ENCODE peak calls at places on chromosomes 6 and 20, in four cellular contexts. Q is Panc1, Z is HepG2, G is K562. P is an unnamed sample.

GRCh38 chr6:48962041-48962440 is 501.0 kb downstream of the MMUT start:
- DNase-seq in Q (no peak), Z (no peak), G (no peak), P (no peak)

GRCh38 chr6:141164042-141164748 is 968.5 kb upstream of the GJE1 start:
- DNase-seq in Q (no peak), Z (no peak), G (no peak), P (no peak)

GRCh38 chr20:61288331-61288784 is 36.3 kb downstream of the CDH4 start:
- DNase-seq in Q (no peak), Z (no peak), G (no peak), P (no peak)

GRCh38 chr6:44131880-44132279 is 4.5 kb downstream of the TMEM63B start:
- DNase-seq in Q (no peak), Z (no peak), G (no peak), P (no peak)

GRCh38 chr6:30480536-30481156 is 8.7 kb upstream of the HLA-E start:
- DNase-seq in Q (no peak), Z (no peak), G (no peak), P (no peak)

GRCh38 chr20:61933951-61934715 is 131.5 kb downstream of the TAF4 start:
- DNase-seq in Q (no peak), Z (no peak), G (no peak), P (no peak)

GRCh38 chr6:63543982-63544381 is 28.3 kb upstream of the LOC128125822 start:
- DNase-seq in Q (no peak), Z (no peak), G (no peak), P (no peak)

GRCh38 chr6:43488667-43489276 is 11.4 kb downstream of the TJAP1 start:
- DNase-seq in Q (no peak), Z (peak; percentile 53), G (no peak), P (no peak)

GRCh38 chr6:42370323-42370985 is 81.3 kb downstream of the TRERF1 start:
- DNase-seq in Q (no peak), Z (no peak), G (no peak), P (no peak)

GRCh38 chr6:106870824-106871300 is 103.7 kb downstream of the CD24 start:
- DNase-seq in Q (no peak), Z (no peak), G (no peak), P (no peak)

GRCh38 chr6:127959869-127960268 is 59.0 kb upstream of the THEMIS start:
- DNase-seq in Q (no peak), Z (no peak), G (no peak), P (no peak)

GRCh38 chr20:48025061-48025515 is 239.8 kb upstream of the SULF2 start:
- DNase-seq in Q (no peak), Z (no peak), G (no peak), P (no peak)

GRCh38 chr6:28768187-28768913 is 155.4 kb downstream of the TRIM27 start:
- DNase-seq in Q (no peak), Z (no peak), G (no peak), P (no peak)

GRCh38 chr20:44104807-44105517 is 82.0 kb downstream of the JPH2 start:
- DNase-seq in Q (no peak), Z (no peak), G (no peak), P (no peak)

GRCh38 chr6:160534050-160534696 is 129.9 kb downstream of the LPA start:
- DNase-seq in Q (no peak), Z (peak; percentile 52), G (peak; percentile 72), P (peak; percentile 18)

GRCh38 chr6:25173951-25174474 is 105.2 kb upstream of the CARMIL1 start:
- DNase-seq in Q (peak; percentile 50), Z (peak; percentile 60), G (no peak), P (peak; percentile 70)

GRCh38 chr20:43322851-43323250 is 133.1 kb upstream of the PTPRT start:
- DNase-seq in Q (no peak), Z (no peak), G (no peak), P (no peak)

GRCh38 chr20:1302578-1303541 is 26.1 kb downstream of the SDCBP2 start:
- DNase-seq in Q (no peak), Z (no peak), G (no peak), P (no peak)

GRCh38 chr6:75751443-75751842 is 2.4 kb downstream of the MYO6 start:
- DNase-seq in Q (no peak), Z (no peak), G (no peak), P (no peak)

GRCh38 chr6:56381852-56382251 is 134.5 kb upstream of the COL21A1 start:
- DNase-seq in Q (no peak), Z (peak; percentile 81), G (no peak), P (no peak)

GRCh38 chr6:83592770-83593394 is 80.5 kb downstream of the PRSS35 start:
- DNase-seq in Q (peak; percentile 24), Z (peak; percentile 41), G (peak; percentile 8), P (peak; percentile 26)

GRCh38 chr6:85452441-85452881 is 2.6 kb downstream of the NT5E start:
- DNase-seq in Q (no peak), Z (no peak), G (no peak), P (no peak)

GRCh38 chr20:32539817-32540675 is 45.1 kb downstream of the NOL4L start:
- DNase-seq in Q (no peak), Z (peak; percentile 71), G (no peak), P (no peak)

GRCh38 chr6:170048615-170049256 is 242.1 kb downstream of the DLL1 start:
- DNase-seq in Q (no peak), Z (no peak), G (no peak), P (no peak)

GRCh38 chr6:28537509-28538140 is 11.9 kb downstream of the GPX5 start:
- DNase-seq in Q (peak; percentile 94), Z (no peak), G (no peak), P (peak; percentile 90)

GRCh38 chr6:169725270-169726048 is 1.2 kb upstream of the PHF10 start:
- DNase-seq in Q (no peak), Z (peak; percentile 97), G (peak; percentile 75), P (no peak)

GRCh38 chr6:31580807-31581437 is 1.3 kb downstream of the LTB start:
- DNase-seq in Q (no peak), Z (peak; percentile 61), G (peak; percentile 98), P (peak; percentile 33)

GRCh38 chr6:158060447-158061360 is 79.0 kb downstream of the SYNJ2 start:
- DNase-seq in Q (no peak), Z (no peak), G (no peak), P (no peak)

GRCh38 chr20:63653041-63653973 is at the start of gene STMN3:
- DNase-seq in Q (no peak), Z (peak; percentile 82), G (peak; percentile 79), P (peak; percentile 74)

GRCh38 chr20:46027245-46027853 is 1.7 kb upstream of the SLC12A5 start:
- DNase-seq in Q (no peak), Z (peak; percentile 63), G (peak; percentile 51), P (no peak)

GRCh38 chr6:165426892-165427291 is 117.5 kb upstream of the C6orf118 start:
- DNase-seq in Q (no peak), Z (no peak), G (no peak), P (no peak)

GRCh38 chr6:169847773-169848380 is 96.5 kb downstream of the ERMARD start:
- DNase-seq in Q (no peak), Z (no peak), G (no peak), P (no peak)

GRCh38 chr6:157951828-157952227 is 29.8 kb upstream of the SYNJ2 start:
- DNase-seq in Q (no peak), Z (no peak), G (no peak), P (no peak)

GRCh38 chr6:89500486-89501020 is 67.6 kb downstream of the ANKRD6 start:
- DNase-seq in Q (no peak), Z (no peak), G (no peak), P (no peak)

GRCh38 chr6:5285081-5285480 is 23.8 kb downstream of the FARS2 start:
- DNase-seq in Q (no peak), Z (no peak), G (no peak), P (no peak)

GRCh38 chr20:56389807-56390206 is 2.2 kb downstream of the AURKA start:
- DNase-seq in Q (no peak), Z (no peak), G (no peak), P (no peak)

GRCh38 chr6:18263561-18264337 is 581 bp downstream of the DEK start:
- DNase-seq in Q (no peak), Z (no peak), G (peak; percentile 89), P (no peak)

GRCh38 chr6:1929931-1930330 is 315.5 kb downstream of the GMDS start:
- DNase-seq in Q (no peak), Z (no peak), G (no peak), P (no peak)

GRCh38 chr20:37220796-37221195 is 40.8 kb downstream of the GHRH start:
- DNase-seq in Q (no peak), Z (no peak), G (no peak), P (no peak)

DNA sequence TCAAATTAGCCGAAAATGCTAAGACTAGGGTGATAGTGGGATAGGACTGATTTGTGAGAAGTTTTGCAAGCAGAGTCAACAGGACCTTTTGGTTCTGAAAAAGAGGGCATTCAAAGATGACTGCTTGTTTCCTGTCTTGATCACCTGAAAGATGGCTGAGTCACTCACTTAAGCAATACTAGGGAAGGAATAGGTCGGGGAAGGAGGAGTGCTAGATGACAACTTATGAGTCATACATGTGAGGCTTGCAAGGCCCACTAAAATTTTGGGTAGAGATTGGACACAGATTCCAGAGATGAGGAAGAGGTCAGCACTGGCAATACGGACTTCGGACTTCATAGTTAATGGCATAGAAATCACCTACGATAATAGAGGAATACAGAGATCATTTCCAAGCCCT is 89.2 kb downstream of the FAM83B start:
- DNase-seq in Q (peak; percentile 61), Z (no peak), G (no peak), P (peak; percentile 94)
- TF ChIP-seq TCF7L2 in Q (no peak), Z (no peak), G (no peak), P (peak; percentile 24)

GRCh38 chr20:38369387-38369786 is 23.1 kb downstream of the LBP start:
- DNase-seq in Q (no peak), Z (peak; percentile 47), G (peak; percentile 74), P (peak; percentile 2)
- TF ChIP-seq TCF7L2 in Q (no peak), Z (no peak), G (no peak), P (no peak)

GRCh38 chr6:151425561-151425960 is 26.4 kb downstream of the RMND1 start:
- DNase-seq in Q (no peak), Z (no peak), G (no peak), P (no peak)
- TF ChIP-seq TCF7L2 in Q (no peak), Z (no peak), G (no peak), P (no peak)

DNA sequence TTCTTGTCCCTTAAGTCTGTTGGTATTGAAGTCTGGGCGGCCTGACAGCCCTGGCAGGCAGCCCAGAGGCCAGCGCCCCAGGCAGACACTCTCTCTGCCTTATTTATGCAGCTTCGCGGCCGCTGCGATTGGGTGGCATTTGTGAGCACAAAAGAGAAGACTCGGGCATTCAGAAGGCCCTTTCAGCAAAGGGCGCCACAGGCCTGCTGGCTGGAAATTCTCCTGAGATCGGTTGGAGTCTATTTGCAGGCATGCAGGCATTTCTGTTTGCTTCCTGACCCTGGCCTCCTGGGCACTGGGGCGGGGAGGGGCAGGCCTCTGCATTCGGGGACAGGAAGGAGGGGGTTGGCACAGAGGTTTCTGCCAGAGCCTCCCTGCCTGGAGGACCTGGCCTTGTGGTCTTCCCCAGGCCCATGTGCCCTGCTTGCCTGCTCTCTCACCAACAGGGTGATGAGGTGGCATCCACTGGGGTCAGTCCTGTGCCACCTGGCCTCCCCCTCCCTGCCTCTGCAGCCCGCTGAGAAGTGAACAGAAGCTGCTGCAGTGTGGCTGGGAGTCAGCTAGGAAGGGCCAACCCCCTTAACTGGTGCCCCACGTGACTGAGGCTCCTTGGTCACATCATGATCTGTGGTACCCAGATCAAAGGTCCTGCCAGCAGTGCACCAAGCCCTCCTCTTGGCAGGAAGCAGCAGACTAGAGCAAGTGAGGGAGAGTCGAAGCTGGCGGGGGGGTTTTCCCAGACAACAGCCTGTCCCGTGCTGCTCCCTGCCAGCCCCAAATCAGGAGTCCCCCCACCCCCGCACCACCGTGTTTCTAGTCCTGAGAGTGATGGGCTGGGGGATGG is 16.6 kb upstream of the CCDC167 start:
- DNase-seq in Q (no peak), Z (peak; percentile 39), G (no peak), P (no peak)
- TF ChIP-seq TCF7L2 in Q (peak; percentile 48), Z (no peak), G (no peak), P (no peak)

P was measured in HCT116.